ENCODE peak calls at places on chromosomes 5 and 9, in seven cellular contexts. C, A, Y, F, R, O and W are unnamed samples.

GRCh38 chr5:179825655-179826182 is 5.0 kb downstream of the SQSTM1 start:
- DNase-seq in C (no peak), F (no peak), R (no peak), O (no peak), A (no peak), Y (peak), W (no peak)

GRCh38 chr5:148623101-148623500 is 31.2 kb downstream of the HTR4 start:
- DNase-seq in Y (no peak), C (no peak), F (no peak), R (no peak), A (no peak), O (no peak), W (no peak)

GRCh38 chr5:137191179-137191578 is 307.9 kb downstream of the SPOCK1 start:
- DNase-seq in A (no peak), C (no peak), Y (no peak), F (no peak), O (peak), R (no peak), W (no peak)

GRCh38 chr5:33300209-33300742 is 140.5 kb upstream of the TARS1 start:
- DNase-seq in O (peak), Y (no peak), C (peak), R (peak), F (no peak), A (no peak), W (no peak)

GRCh38 chr9:88742483-88742882 is 207.5 kb downstream of the NXNL2 start:
- DNase-seq in C (peak), A (no peak), R (no peak), Y (no peak), F (no peak), O (peak), W (peak)

GRCh38 chr5:108459661-108460170 is 77.8 kb upstream of the FBXL17 start:
- DNase-seq in F (no peak), C (no peak), A (no peak), O (no peak), R (no peak), Y (no peak), W (no peak)

GRCh38 chr9:92138157-92138959 is 23.1 kb upstream of the SPTLC1 start:
- DNase-seq in R (no peak), C (peak), Y (peak), O (no peak), A (no peak), F (peak), W (peak)

GRCh38 chr9:92191801-92192200 is 76.6 kb upstream of the SPTLC1 start:
- DNase-seq in O (peak), A (no peak), Y (no peak), C (peak), R (no peak), F (no peak), W (no peak)

GRCh38 chr5:116650544-116650943 is 75.9 kb upstream of the SEMA6A start:
- DNase-seq in F (no peak), R (no peak), O (no peak), C (no peak), A (no peak), Y (no peak), W (no peak)

GRCh38 chr9:36798350-36799065 is 225.8 kb downstream of the MELK start:
- DNase-seq in R (no peak), O (no peak), A (no peak), C (no peak), Y (peak), F (no peak), W (no peak)

GRCh38 chr5:135491552-135492318 is 39.6 kb upstream of the TIFAB start:
- DNase-seq in O (no peak), A (no peak), Y (no peak), F (no peak), R (no peak), C (peak), W (no peak)

GRCh38 chr5:80172067-80172690 is 83.7 kb downstream of the SERINC5 start:
- DNase-seq in F (no peak), R (no peak), Y (no peak), C (no peak), A (no peak), O (peak), W (no peak)

GRCh38 chr5:6347673-6348072 is 30.7 kb downstream of the MED10 start:
- DNase-seq in O (no peak), F (no peak), R (no peak), C (no peak), Y (no peak), A (no peak), W (no peak)

GRCh38 chr9:107481035-107481434 is 8.5 kb downstream of the KLF4 start:
- DNase-seq in F (no peak), R (no peak), O (no peak), A (no peak), C (no peak), Y (peak), W (no peak)

GRCh38 chr5:28370896-28371295 is 1332.5 kb upstream of the CDH9 start:
- DNase-seq in R (no peak), C (no peak), A (no peak), F (no peak), O (no peak), Y (no peak), W (no peak)

GRCh38 chr9:10562581-10563343 is 50.0 kb downstream of the PTPRD start:
- DNase-seq in O (no peak), R (no peak), C (peak), Y (no peak), F (no peak), A (no peak), W (peak)

GRCh38 chr5:178143246-178143645 is 10.4 kb downstream of the NHP2 start:
- DNase-seq in O (no peak), R (no peak), A (no peak), F (no peak), C (no peak), Y (no peak), W (no peak)

GRCh38 chr9:4985376-4986266 is 549 bp downstream of the JAK2 start:
- DNase-seq in Y (peak), C (peak), R (no peak), O (peak), F (peak), A (no peak), W (peak)

GRCh38 chr9:4866239-4866969 is 73.7 kb downstream of the RCL1 start:
- DNase-seq in C (peak), Y (no peak), F (no peak), O (no peak), R (no peak), A (no peak), W (no peak)

GRCh38 chr9:79300153-79300552 is 271.6 kb upstream of the TLE4 start:
- DNase-seq in A (no peak), O (no peak), R (no peak), C (no peak), F (no peak), Y (no peak), W (no peak)

GRCh38 chr9:21015122-21015815 is 16.2 kb downstream of the HACD4 start:
- DNase-seq in C (no peak), O (no peak), R (no peak), Y (no peak), F (no peak), A (no peak), W (no peak)

GRCh38 chr5:67163863-67164595 is 32.6 kb downstream of the CD180 start:
- DNase-seq in A (no peak), F (no peak), Y (no peak), R (no peak), O (no peak), C (no peak), W (no peak)

GRCh38 chr9:69805962-69806633 is 14.5 kb upstream of the CFAP95 start:
- DNase-seq in O (peak), Y (no peak), A (no peak), F (no peak), R (no peak), C (no peak), W (no peak)

GRCh38 chr9:111997831-111998230 is 101.2 kb downstream of the UGCG start:
- DNase-seq in C (no peak), Y (no peak), O (no peak), R (no peak), F (no peak), A (no peak), W (no peak)

GRCh38 chr5:3899093-3899492 is 303.5 kb downstream of the IRX1 start:
- DNase-seq in A (no peak), Y (no peak), R (no peak), F (no peak), O (no peak), C (no peak), W (no peak)

GRCh38 chr5:6417657-6418056 is 31.0 kb upstream of the UBE2QL1 start:
- DNase-seq in C (no peak), Y (no peak), F (no peak), R (no peak), A (no peak), O (no peak), W (no peak)

GRCh38 chr5:33612386-33612785 is 171.6 kb downstream of the TARS1 start:
- DNase-seq in Y (no peak), C (peak), A (no peak), F (no peak), O (peak), R (no peak), W (peak)

GRCh38 chr5:138458353-138458752 is 6.9 kb upstream of the EGR1 start:
- DNase-seq in R (no peak), O (no peak), A (no peak), F (no peak), C (no peak), Y (no peak), W (no peak)

GRCh38 chr9:128341435-128341849 is 1.1 kb downstream of the SLC27A4 start:
- DNase-seq in O (peak), F (peak), A (no peak), R (no peak), Y (peak), C (peak), W (peak)

GRCh38 chr5:156354571-156354970 is 27.6 kb downstream of the SGCD start:
- DNase-seq in Y (no peak), A (no peak), O (no peak), F (no peak), C (no peak), R (no peak), W (no peak)

GRCh38 chr5:126366199-126366560 is 57.0 kb upstream of the GRAMD2B start:
- DNase-seq in R (no peak), C (peak), A (no peak), Y (no peak), O (no peak), F (no peak), W (no peak)

GRCh38 chr9:105251133-105251532 is 6.7 kb downstream of the SLC44A1 start:
- DNase-seq in Y (no peak), C (no peak), R (no peak), A (no peak), O (no peak), F (no peak), W (no peak)

GRCh38 chr5:59124983-59125960 is 542.4 kb downstream of the RAB3C start:
- DNase-seq in F (no peak), C (no peak), A (no peak), R (no peak), Y (peak), O (no peak), W (no peak)

GRCh38 chr5:72711361-72711760 is 105.1 kb upstream of the TNPO1 start:
- DNase-seq in R (no peak), F (no peak), A (no peak), O (no peak), Y (no peak), C (no peak), W (no peak)

GRCh38 chr5:177113566-177114424 is 19.8 kb upstream of the NSD1 start:
- DNase-seq in Y (peak), O (peak), F (peak), R (peak), A (no peak), C (peak), W (peak)

GRCh38 chr9:36091028-36091953 is 45.2 kb upstream of the GLIPR2 start:
- DNase-seq in R (no peak), C (no peak), A (no peak), O (peak), Y (peak), F (no peak), W (peak)

GRCh38 chr9:135810806-135811575 is 96.4 kb downstream of the CAMSAP1 start:
- DNase-seq in Y (no peak), A (no peak), C (no peak), R (no peak), O (no peak), F (no peak), W (no peak)

GRCh38 chr5:145946112-145946861 is 9.9 kb downstream of the SH3RF2 start:
- DNase-seq in A (no peak), F (peak), O (peak), C (peak), R (peak), Y (peak), W (peak)

GRCh38 chr5:149283611-149284480 is 12.2 kb downstream of the AFAP1L1 start:
- DNase-seq in O (no peak), Y (no peak), F (no peak), A (no peak), C (no peak), R (no peak), W (peak)

GRCh38 chr9:13568446-13568845 is 289.0 kb upstream of the MPDZ start:
- DNase-seq in O (peak), C (no peak), Y (no peak), R (no peak), A (no peak), F (peak), W (no peak)
- H3K4me3 ChIP-seq in O (peak), C (no peak), Y (no peak), R (peak), A (peak), F (peak), W (peak)

DNA sequence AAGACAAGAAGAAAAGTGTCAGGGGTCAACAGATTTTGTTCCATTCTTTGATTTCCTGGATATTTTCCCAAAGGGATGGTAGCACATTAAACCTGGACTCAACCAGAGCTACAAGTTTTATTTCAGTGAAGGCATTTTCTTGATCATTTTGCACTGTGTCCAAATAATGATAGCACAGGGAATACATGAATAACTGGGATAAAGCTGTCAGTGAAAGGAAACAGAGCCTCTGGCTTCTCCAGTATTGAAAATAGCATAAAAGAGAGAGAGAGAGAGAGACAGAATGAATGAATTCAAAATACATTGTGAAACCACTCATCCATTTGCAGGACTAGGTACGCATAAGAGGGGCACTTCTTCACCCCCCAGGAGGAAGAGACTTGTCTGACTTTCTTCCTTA is 43.0 kb downstream of the SEMA5A start:
- DNase-seq in A (no peak), C (no peak), F (no peak), O (no peak), R (no peak), Y (no peak), W (no peak)
- H3K27ac ChIP-seq in A (no peak), C (no peak), F (peak), O (no peak), R (no peak), Y (no peak), W (no peak)

GRCh38 chr5:174751154-174751990 is 27.0 kb downstream of the MSX2 start:
- DNase-seq in O (peak), F (no peak), C (peak), Y (no peak), A (no peak), R (no peak), W (no peak)
- H3K4me3 ChIP-seq in O (peak), F (peak), C (peak), Y (no peak), A (peak), R (no peak), W (peak)

GRCh38 chr5:161084108-161084507 is 232.1 kb upstream of the ATP10B start:
- DNase-seq in R (no peak), Y (no peak), O (no peak), A (no peak), F (no peak), C (no peak), W (no peak)
- H3K27ac ChIP-seq in R (no peak), Y (no peak), O (no peak), A (no peak), F (no peak), C (no peak), W (no peak)

DNA sequence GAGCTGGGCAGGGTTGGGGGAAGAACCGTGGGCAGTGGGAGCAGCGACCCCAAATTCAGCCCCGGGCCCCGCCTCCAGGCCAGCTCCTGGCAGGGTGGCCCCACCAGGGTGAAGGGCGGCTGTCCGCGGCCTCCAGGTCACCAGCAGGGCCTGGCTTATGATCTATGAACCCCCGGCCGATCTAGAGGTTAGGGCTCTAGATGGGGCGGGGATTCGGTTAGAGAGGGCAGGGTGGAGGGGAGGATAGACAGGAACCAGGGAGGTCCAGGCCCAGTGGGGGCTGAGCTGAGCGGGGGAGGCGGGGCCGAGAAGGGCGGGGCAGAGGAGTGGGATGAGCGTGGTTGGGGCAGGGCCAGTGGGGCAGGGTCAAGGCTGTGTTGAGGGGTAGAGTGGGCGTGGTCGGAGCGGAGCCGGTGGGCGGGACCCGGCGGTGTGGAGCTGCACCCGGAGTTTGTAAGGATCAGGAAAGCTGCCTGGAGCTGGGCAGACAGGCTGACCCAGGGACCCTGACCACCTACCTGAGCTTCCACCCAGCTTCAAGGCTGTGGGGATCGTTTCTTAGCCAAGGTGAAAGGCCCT is 29.3 kb upstream of the OBP2B start:
- DNase-seq in Y (peak), F (peak), R (no peak), A (no peak), O (no peak), C (no peak), W (peak)
- H3K4me3 ChIP-seq in Y (peak), F (peak), R (no peak), A (peak), O (no peak), C (no peak), W (peak)

DNA sequence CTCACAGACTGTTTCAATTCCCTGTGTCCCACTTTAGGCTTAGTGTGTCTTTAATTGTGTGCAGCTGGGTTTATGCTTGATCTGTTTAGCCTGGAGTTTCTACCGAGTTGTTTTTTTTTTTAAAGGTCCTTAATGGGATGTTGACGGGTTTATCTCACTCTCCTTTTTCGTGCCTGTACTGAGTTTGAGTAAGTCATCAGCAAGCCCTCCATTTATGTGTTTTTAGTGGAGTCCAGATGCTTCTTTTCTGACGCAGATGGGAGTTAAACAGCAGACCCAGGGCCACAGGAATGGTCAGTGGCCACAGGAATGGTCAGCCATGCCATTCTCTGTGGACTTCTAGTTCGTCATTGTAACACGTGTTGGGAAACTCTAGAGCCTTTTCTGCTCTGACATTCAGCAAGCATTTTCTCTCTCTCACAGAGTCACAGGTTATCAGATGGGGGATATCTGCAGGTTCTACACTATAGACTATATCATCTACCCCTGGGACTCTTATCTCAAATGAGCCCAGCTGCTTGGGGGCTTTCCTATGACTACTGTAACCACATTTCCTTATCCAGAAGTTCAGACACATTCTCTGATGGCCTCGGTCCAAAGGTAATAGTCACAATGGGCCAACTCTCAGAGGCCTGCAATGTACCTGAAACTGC is 190.5 kb downstream of the TTLL11 start:
- DNase-seq in R (peak), F (no peak), Y (no peak), O (peak), C (peak), A (no peak), W (peak)
- H3K27ac ChIP-seq in R (no peak), F (peak), Y (no peak), O (peak), C (no peak), A (no peak), W (peak)

GRCh38 chr5:134070648-134070978 is 43.9 kb upstream of the TCF7 start:
- DNase-seq in R (no peak), O (peak), F (no peak), Y (peak), C (peak), A (no peak), W (peak)
- H3K4me3 ChIP-seq in R (peak), O (peak), F (peak), Y (peak), C (peak), A (peak), W (peak)

GRCh38 chr9:76605271-76605670 is 146.3 kb downstream of the GCNT1 start:
- DNase-seq in F (no peak), A (no peak), C (no peak), Y (no peak), O (no peak), R (peak), W (no peak)
- H3K27ac ChIP-seq in F (no peak), A (no peak), C (no peak), Y (no peak), O (no peak), R (no peak), W (no peak)

DNA sequence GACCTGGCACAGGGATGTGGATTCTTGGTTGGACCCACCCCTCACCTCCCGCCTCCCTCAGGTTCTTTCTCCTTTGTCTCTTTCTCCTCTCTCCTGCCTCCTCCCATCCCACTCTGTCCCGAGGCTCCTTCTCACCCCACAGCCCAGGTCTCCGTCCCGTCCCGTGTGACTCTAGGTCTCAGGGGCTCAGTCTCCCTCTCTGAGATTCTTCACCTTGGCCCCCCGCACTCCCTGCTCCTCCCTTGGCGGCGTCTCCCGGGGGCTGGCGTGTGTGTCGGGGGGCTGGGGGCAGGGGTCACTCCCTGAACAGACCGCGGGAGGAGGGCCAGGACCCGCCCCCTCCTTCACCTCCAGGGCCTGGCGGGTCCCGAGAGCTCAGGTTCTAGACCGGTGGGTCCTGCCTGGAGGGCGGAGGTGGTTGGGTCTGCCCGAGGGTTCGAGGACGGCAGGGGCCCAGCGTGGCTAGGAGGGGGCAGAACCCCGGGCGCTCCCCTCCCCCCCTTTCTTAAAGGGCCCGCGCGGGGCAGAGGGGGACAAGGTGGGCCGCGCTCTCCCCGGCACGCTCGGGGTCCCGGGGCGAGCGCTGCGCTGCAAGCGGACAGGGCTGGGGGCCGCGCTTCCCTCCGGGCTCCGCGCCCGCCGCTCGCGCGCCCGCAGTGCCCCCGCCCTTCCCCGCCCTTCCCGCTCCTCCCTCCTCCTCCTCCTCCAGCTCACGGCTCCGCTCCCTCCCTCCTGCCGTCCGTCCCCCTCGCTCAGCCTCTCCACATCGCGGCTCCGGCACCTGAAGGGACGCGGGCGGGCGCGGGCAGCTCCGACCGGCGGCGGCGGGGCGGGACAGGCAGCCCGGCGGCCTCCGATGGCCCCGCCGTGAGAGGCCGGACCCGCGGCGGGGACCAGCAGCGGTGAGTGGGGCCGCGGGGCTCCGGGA is at the start of gene PSD2:
- DNase-seq in C (peak), R (no peak), F (no peak), A (no peak), O (no peak), Y (no peak), W (no peak)
- H3K4me3 ChIP-seq in C (peak), R (no peak), F (peak), A (peak), O (no peak), Y (peak), W (no peak)